ENCODE peak calls at places on chromosomes 5 and 9, in eight cellular contexts. F is H1, R is neuronal stem cell, W is MM.1S, H is GM23248, N is endothelial cell of umbilical vein, J is GM12878, S is astrocyte. C is an unnamed sample.
A peak's percentile ranks its signal among the peaks of the same experiment; 100 is the strongest.

GRCh38 chr5:56498759-56499395 is 265.7 kb upstream of the ANKRD55 start:
- DNase-seq in W (no peak), J (no peak), F (no peak), N (no peak), H (no peak), R (no peak), S (no peak), C (no peak)

GRCh38 chr9:18720691-18721090 is 246.7 kb downstream of the ADAMTSL1 start:
- DNase-seq in J (no peak), H (peak; percentile 93), F (no peak), R (no peak), N (no peak), S (peak; percentile 48), W (no peak), C (no peak)

GRCh38 chr5:146813346-146813745 is 65.2 kb downstream of the PPP2R2B start:
- DNase-seq in J (no peak), F (no peak), W (no peak), N (no peak), S (no peak), H (no peak), R (no peak), C (no peak)

GRCh38 chr9:115157245-115157674 is 39.3 kb upstream of the TNC start:
- DNase-seq in R (no peak), H (peak; percentile 88), S (peak; percentile 87), W (no peak), F (no peak), J (no peak), N (no peak), C (no peak)

GRCh38 chr5:138636401-138636944 is 61.3 kb upstream of the HSPA9 start:
- DNase-seq in N (no peak), R (no peak), W (no peak), S (no peak), H (no peak), F (no peak), J (no peak), C (no peak)

GRCh38 chr5:150642991-150643710 is 2.7 kb downstream of the SYNPO start:
- DNase-seq in J (no peak), N (no peak), R (no peak), F (no peak), H (no peak), S (no peak), W (no peak), C (no peak)

GRCh38 chr5:22329683-22330082 is 523.5 kb downstream of the CDH12 start:
- DNase-seq in R (no peak), J (no peak), H (no peak), N (no peak), F (no peak), S (no peak), W (no peak), C (no peak)

GRCh38 chr5:166581827-166582226 is 1709.6 kb upstream of the WWC1 start:
- DNase-seq in N (no peak), W (no peak), S (peak; percentile 9), F (no peak), R (no peak), H (no peak), J (no peak), C (no peak)

GRCh38 chr5:150658699-150659265 is 2.3 kb upstream of the MYOZ3 start:
- DNase-seq in N (peak; percentile 26), W (no peak), S (no peak), J (no peak), R (no peak), F (no peak), H (no peak), C (no peak)

GRCh38 chr5:172353271-172353807 is 69.8 kb upstream of the UBTD2 start:
- DNase-seq in S (no peak), H (no peak), N (no peak), W (no peak), R (no peak), J (no peak), F (no peak), C (no peak)

GRCh38 chr9:113986931-113987330 is 91.2 kb downstream of the AMBP start:
- DNase-seq in H (no peak), N (no peak), F (no peak), J (no peak), W (no peak), S (no peak), R (no peak), C (no peak)

GRCh38 chr9:91037511-91038482 is 236.2 kb downstream of the SYK start:
- DNase-seq in J (no peak), H (peak; percentile 88), R (no peak), F (no peak), W (no peak), N (peak; percentile 93), S (peak; percentile 77), C (no peak)

GRCh38 chr9:135440620-135441019 is 39.0 kb upstream of the PPP1R26 start:
- DNase-seq in S (no peak), R (no peak), F (no peak), W (peak; percentile 72), N (no peak), H (no peak), J (no peak), C (no peak)

GRCh38 chr5:68843600-68844342 is 250.0 kb upstream of the SLC30A5 start:
- DNase-seq in H (no peak), W (no peak), F (no peak), N (no peak), J (no peak), R (no peak), S (no peak), C (no peak)

GRCh38 chr5:1264211-1264610 is 30.7 kb downstream of the TERT start:
- DNase-seq in W (no peak), H (no peak), J (no peak), F (no peak), N (no peak), S (no peak), R (no peak), C (no peak)

GRCh38 chr5:61159841-61160240 is 2.4 kb downstream of the SMIM15 start:
- DNase-seq in S (no peak), J (no peak), F (no peak), R (no peak), N (no peak), H (no peak), W (no peak), C (no peak)

DNA sequence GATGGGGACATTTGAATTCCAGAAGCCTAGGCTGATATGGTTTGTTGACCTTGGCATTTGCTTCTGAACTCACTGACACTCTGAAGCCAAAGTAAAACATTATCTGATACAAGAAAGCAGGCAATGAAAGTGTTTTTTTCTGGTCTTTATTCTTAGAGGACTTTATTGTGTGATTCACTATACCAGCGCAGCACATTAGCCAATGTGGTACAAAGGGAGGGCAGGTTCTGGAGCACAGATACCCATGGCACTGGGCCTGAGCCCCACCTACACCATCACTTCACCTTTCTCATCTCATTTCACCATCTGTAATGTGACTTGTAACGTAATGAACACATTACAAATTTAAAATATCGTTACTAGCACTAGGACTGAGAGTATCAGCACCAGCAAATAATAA is 89.7 kb upstream of the ZNF366 start:
- DNase-seq in H (peak; percentile 11), J (no peak), F (no peak), W (no peak), S (no peak), R (no peak), N (peak; percentile 69), C (no peak)
- H3K4me2 ChIP-seq in H (peak overlapping the region; percentile 74), J (no peak overlapping the region), F (no peak overlapping the region), W (no peak overlapping the region), S (peak overlapping the region; percentile 77), R (no peak overlapping the region), N (no peak overlapping the region), C (no peak overlapping the region)

GRCh38 chr5:88667187-88668141 is 215.5 kb downstream of the MEF2C start:
- DNase-seq in R (no peak), S (no peak), N (no peak), F (no peak), H (no peak), W (peak; percentile 45), J (no peak), C (peak; percentile 76)
- H3K9ac ChIP-seq in R (no peak overlapping the region), S (peak overlapping the region; percentile 87), N (no peak overlapping the region), F (no peak overlapping the region), H (no peak overlapping the region), W (peak overlapping the region; percentile 72), J (peak overlapping the region; percentile 32), C (peak overlapping the region; percentile 64)

DNA sequence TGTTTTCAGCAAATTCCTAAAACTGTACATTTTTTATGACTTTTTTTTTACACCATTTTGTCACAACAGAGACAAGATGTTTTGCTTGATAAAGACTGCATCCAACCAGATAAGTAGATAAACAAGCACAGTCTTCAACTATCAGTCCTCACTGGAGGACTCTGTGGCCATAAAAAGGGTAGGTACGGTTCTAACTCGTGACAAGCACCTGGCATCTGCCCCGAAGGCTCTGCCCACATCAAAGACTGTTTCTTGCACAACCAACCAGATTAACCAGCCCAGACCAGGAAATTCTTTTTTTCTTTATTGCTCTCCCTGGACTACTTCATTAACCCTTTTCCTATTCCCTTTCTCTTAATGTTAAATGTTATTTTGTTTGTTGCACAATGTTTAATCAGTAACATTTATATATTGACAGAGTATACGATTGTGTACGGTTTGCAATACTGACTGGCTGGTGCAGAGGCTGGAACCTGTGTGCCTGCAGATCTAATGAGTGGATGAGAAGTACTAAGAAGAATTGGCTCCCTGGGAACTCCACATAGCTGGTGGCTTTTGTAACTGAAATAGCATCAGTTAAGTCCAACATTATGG is 74.1 kb downstream of the SERINC5 start:
- DNase-seq in N (no peak), H (no peak), F (no peak), S (peak; percentile 53), W (peak; percentile 91), J (no peak), R (no peak), C (no peak)
- H3K27ac ChIP-seq in N (no peak overlapping the region), H (no peak overlapping the region), F (peak overlapping the region; percentile 39), S (no peak overlapping the region), W (peak overlapping the region; percentile 84), J (no peak overlapping the region), R (no peak overlapping the region), C (no peak overlapping the region)

GRCh38 chr9:21340735-21341134 is 5.5 kb upstream of the KLHL9 start:
- DNase-seq in N (no peak), F (no peak), W (no peak), H (no peak), S (no peak), R (no peak), J (no peak), C (no peak)

GRCh38 chr9:21334969-21335632 is at the start of gene KLHL9:
- DNase-seq in H (peak; percentile 96), W (peak; percentile 79), S (peak; percentile 80), R (peak; percentile 87), F (peak; percentile 63), J (peak; percentile 73), N (peak; percentile 91), C (peak; percentile 95)

GRCh38 chr9:21334603-21334968 is 618 bp downstream of the KLHL9 start:
- DNase-seq in W (no peak), R (peak; percentile 12), J (no peak), S (no peak), F (no peak), H (peak; percentile 49), N (no peak), C (peak; percentile 46)

GRCh38 chr9:21331676-21332402 is 3.4 kb downstream of the KLHL9 start:
- DNase-seq in F (no peak), S (no peak), H (peak; percentile 40), J (no peak), R (no peak), N (no peak), W (no peak), C (no peak)

DNA sequence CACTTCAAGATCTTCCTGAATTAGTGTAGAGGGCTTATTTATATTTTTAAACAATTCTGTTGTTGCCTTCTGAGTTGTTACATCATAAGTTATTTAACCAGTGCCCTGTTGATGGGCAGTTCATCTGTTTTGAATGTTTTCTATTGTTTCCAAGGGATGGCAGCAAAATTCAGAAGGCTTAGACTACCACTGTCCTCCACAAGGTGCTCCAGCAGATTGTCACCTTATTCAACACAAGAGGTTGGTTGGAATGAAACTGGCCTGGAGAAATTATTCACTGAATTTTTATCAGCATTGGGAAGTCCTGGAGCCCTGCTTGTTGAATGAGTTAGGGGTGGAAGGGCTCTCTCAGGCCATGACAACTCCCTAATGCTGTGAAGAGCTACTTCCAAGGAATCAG is 1.3 kb upstream of the KLHL9 start:
- DNase-seq in J (no peak), F (no peak), N (no peak), W (no peak), H (no peak), R (no peak), S (no peak), C (no peak)
- H3K4me2 ChIP-seq in J (no peak overlapping the region), F (no peak overlapping the region), N (no peak overlapping the region), W (no peak overlapping the region), H (no peak overlapping the region), R (no peak overlapping the region), S (no peak overlapping the region), C (peak overlapping the region; percentile 88)